ENCODE peak calls at places on chromosomes 2 and 18, in four cellular contexts. B, T, L and I are unnamed samples.

GRCh38 chr2:145203931-145204330 is 684.0 kb upstream of the ZEB2 start:
- DNase-seq in B (no peak), T (no peak), L (no peak), I (peak; percentile 25)

GRCh38 chr2:240481720-240482119 is 46.3 kb downstream of the GPC1 start:
- DNase-seq in B (no peak), T (peak; percentile 2), L (no peak), I (no peak)

GRCh38 chr2:44268259-44268649 is 7.0 kb upstream of the SLC3A1 start:
- DNase-seq in B (no peak), T (no peak), L (no peak), I (no peak)

GRCh38 chr2:160367887-160368286 is 125.7 kb downstream of the RBMS1 start:
- DNase-seq in B (peak; percentile 94), T (no peak), L (no peak), I (peak; percentile 17)

GRCh38 chr2:46294185-46294836 is 2.9 kb upstream of the EPAS1 start:
- DNase-seq in B (no peak), T (no peak), L (no peak), I (peak; percentile 39)

GRCh38 chr18:79510731-79511141 is 115.0 kb downstream of the NFATC1 start:
- DNase-seq in B (no peak), T (peak; percentile 10), L (no peak), I (no peak)

GRCh38 chr2:130825972-130826253 is 10.8 kb upstream of the ARHGEF4 start:
- DNase-seq in B (no peak), T (no peak), L (no peak), I (no peak)

GRCh38 chr2:201966691-201967388 is 66.8 kb upstream of the FZD7 start:
- DNase-seq in B (no peak), T (no peak), L (no peak), I (no peak)

DNA sequence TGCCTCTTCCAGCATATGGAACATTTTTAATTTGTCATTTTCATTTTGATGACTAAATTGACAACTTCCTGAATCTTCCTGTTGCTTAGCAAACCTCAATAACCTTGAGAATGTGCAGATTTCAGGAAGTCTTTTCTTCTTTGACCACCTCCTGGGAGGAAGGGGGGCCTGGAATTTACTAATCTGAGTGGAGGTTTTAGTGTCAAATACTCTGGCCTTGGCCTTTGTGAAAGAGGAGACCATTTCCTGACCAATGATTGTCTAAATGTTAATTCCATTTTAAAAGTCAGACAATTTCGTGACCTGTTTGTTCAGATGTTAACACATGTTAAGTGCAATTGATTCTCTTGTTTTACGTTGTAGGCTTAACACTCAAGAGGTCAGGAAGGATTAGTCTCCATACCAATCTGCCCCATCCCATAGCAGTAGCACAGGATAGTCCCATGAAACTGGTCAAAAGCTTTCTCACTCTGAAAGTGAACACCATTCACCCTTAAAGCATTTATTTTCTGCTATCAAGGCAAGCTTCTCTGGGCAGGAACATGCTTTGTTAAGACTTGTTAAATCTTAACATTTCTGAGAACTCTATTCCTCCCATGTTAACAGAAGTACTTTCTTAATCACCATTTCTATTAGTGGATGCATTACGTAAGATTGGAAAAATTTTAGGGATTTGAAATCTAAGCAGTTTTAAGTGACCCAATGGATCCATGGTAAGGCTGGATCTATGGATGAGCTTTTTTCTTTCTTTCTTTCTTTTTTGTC is 219.6 kb downstream of the RND3 start:
- DNase-seq in B (no peak), T (no peak), L (no peak), I (no peak)
- TF ChIP-seq CTCF in B (no peak), T (no peak), L (no peak), I (no peak)

DNA sequence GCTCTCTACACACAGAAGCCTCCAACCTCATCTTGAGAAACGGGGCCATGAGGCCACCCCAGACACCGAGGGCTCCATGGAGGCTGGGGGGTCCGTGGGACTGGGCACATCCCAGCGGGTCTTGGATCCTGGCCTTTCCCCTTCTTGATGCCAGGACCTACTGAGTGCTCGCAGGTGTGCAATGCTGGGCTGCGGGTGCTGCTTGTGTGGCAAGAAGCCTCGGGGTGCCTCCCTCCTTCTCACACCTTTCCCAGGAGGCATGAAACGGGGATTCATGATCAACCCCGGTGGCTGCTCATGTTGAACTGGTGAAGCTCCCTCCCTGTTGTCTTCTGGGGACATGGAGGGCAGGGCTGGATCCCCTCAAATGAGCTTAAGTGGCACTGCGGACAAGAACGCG is 2.0 kb upstream of the BUB1 start:
- DNase-seq in B (no peak), T (no peak), L (no peak), I (no peak)
- TF ChIP-seq CTCF in B (no peak), T (no peak), L (no peak), I (no peak)

GRCh38 chr2:22821458-22821857 is 563.5 kb upstream of the KLHL29 start:
- DNase-seq in B (no peak), T (no peak), L (no peak), I (no peak)

GRCh38 chr2:22829806-22830205 is 555.2 kb upstream of the KLHL29 start:
- DNase-seq in B (no peak), T (no peak), L (no peak), I (no peak)

GRCh38 chr2:22826658-22827165 is 558.3 kb upstream of the KLHL29 start:
- DNase-seq in B (no peak), T (no peak), L (no peak), I (no peak)
- TF ChIP-seq CTCF in B (no peak), T (no peak), L (no peak), I (no peak)

GRCh38 chr2:142734231-142734630 is 143.2 kb upstream of the KYNU start:
- DNase-seq in B (no peak), T (no peak), L (no peak), I (no peak)
- TF ChIP-seq CTCF in B (peak; percentile 26), T (no peak), L (peak; percentile 19), I (no peak)

GRCh38 chr2:39920318-39920775 is 141.3 kb upstream of the THUMPD2 start:
- DNase-seq in B (no peak), T (no peak), L (no peak), I (peak; percentile 5)
- TF ChIP-seq CTCF in B (no peak), T (no peak), L (no peak), I (no peak)